ENCODE peak calls at places on chromosomes 2 and 18, in seven cellular contexts. One of them, this sample, is unnamed.
A peak's percentile ranks its signal among the peaks of the same experiment; 100 is the strongest.

GRCh38 chr2:224134003-224134734 is 95.1 kb upstream of the SERPINE2 start:
- DNase-seq in AG04450: no peak
- DNase-seq in GM10248: no peak
- DNase-seq in Panc1: no peak
- DNase-seq in stomach: no peak
- DNase-seq in left ventricle myocardium inferior: no peak
- DNase-seq in cardiac fibroblast: no peak
- DNase-seq in this sample: no peak

GRCh38 chr2:120576509-120577474 is 158.9 kb upstream of the GLI2 start:
- DNase-seq in AG04450: no peak
- DNase-seq in GM10248: no peak
- DNase-seq in Panc1: no peak
- DNase-seq in stomach: peak; percentile 39
- DNase-seq in left ventricle myocardium inferior: peak; percentile 54
- DNase-seq in cardiac fibroblast: peak; percentile 82
- DNase-seq in this sample: no peak

GRCh38 chr2:222561817-222562424 is 94.0 kb downstream of the FARSB start:
- DNase-seq in AG04450: no peak
- DNase-seq in GM10248: peak; percentile 73
- DNase-seq in Panc1: peak; percentile 43
- DNase-seq in stomach: peak; percentile 40
- DNase-seq in left ventricle myocardium inferior: no peak
- DNase-seq in cardiac fibroblast: peak; percentile 79
- DNase-seq in this sample: peak; percentile 78

GRCh38 chr18:48678237-48679115 is 139.6 kb downstream of the CTIF start:
- DNase-seq in AG04450: no peak
- DNase-seq in GM10248: no peak
- DNase-seq in Panc1: no peak
- DNase-seq in stomach: no peak
- DNase-seq in left ventricle myocardium inferior: no peak
- DNase-seq in cardiac fibroblast: no peak
- DNase-seq in this sample: no peak

GRCh38 chr2:190344275-190344827 is 962 bp downstream of the INPP1 start:
- DNase-seq in AG04450: no peak
- DNase-seq in GM10248: peak; percentile 70
- DNase-seq in Panc1: peak; percentile 32
- DNase-seq in stomach: peak; percentile 48
- DNase-seq in left ventricle myocardium inferior: peak; percentile 47
- DNase-seq in cardiac fibroblast: peak; percentile 26
- DNase-seq in this sample: peak; percentile 59

GRCh38 chr2:233331536-233331935 is 22.8 kb upstream of the DGKD start:
- DNase-seq in AG04450: no peak
- DNase-seq in GM10248: peak; percentile 66
- DNase-seq in Panc1: no peak
- DNase-seq in stomach: peak; percentile 60
- DNase-seq in left ventricle myocardium inferior: peak; percentile 55
- DNase-seq in cardiac fibroblast: no peak
- DNase-seq in this sample: no peak

GRCh38 chr2:150133623-150134022 is 353.8 kb downstream of the RND3 start:
- DNase-seq in AG04450: no peak
- DNase-seq in GM10248: peak; percentile 13
- DNase-seq in Panc1: peak; percentile 87
- DNase-seq in stomach: no peak
- DNase-seq in left ventricle myocardium inferior: no peak
- DNase-seq in cardiac fibroblast: peak; percentile 78
- DNase-seq in this sample: peak; percentile 95

GRCh38 chr2:54206596-54206995 is 49.4 kb downstream of the TSPYL6 start:
- DNase-seq in AG04450: no peak
- DNase-seq in GM10248: peak; percentile 27
- DNase-seq in Panc1: peak; percentile 13
- DNase-seq in stomach: no peak
- DNase-seq in left ventricle myocardium inferior: no peak
- DNase-seq in cardiac fibroblast: peak; percentile 68
- DNase-seq in this sample: peak; percentile 55

GRCh38 chr2:55026202-55026601 is 24.0 kb downstream of the RTN4 start:
- DNase-seq in AG04450: no peak
- DNase-seq in GM10248: no peak
- DNase-seq in Panc1: no peak
- DNase-seq in stomach: no peak
- DNase-seq in left ventricle myocardium inferior: no peak
- DNase-seq in cardiac fibroblast: peak; percentile 66
- DNase-seq in this sample: peak; percentile 57

GRCh38 chr2:54348672-54349071 is 92.6 kb upstream of the TSPYL6 start:
- DNase-seq in AG04450: no peak
- DNase-seq in GM10248: no peak
- DNase-seq in Panc1: no peak
- DNase-seq in stomach: no peak
- DNase-seq in left ventricle myocardium inferior: no peak
- DNase-seq in cardiac fibroblast: peak; percentile 76
- DNase-seq in this sample: no peak

GRCh38 chr2:10269711-10270610 is 32.7 kb upstream of the HPCAL1 start:
- DNase-seq in AG04450: no peak
- DNase-seq in GM10248: no peak
- DNase-seq in Panc1: no peak
- DNase-seq in stomach: peak; percentile 86
- DNase-seq in left ventricle myocardium inferior: no peak
- DNase-seq in cardiac fibroblast: no peak
- DNase-seq in this sample: no peak

GRCh38 chr2:240249423-240250149 is 109.1 kb upstream of the OTOS start:
- DNase-seq in AG04450: no peak
- DNase-seq in GM10248: no peak
- DNase-seq in Panc1: no peak
- DNase-seq in stomach: peak; percentile 20
- DNase-seq in left ventricle myocardium inferior: no peak
- DNase-seq in cardiac fibroblast: no peak
- DNase-seq in this sample: no peak

GRCh38 chr2:221492606-221493005 is 79.5 kb downstream of the EPHA4 start:
- DNase-seq in AG04450: no peak
- DNase-seq in GM10248: no peak
- DNase-seq in Panc1: no peak
- DNase-seq in stomach: no peak
- DNase-seq in left ventricle myocardium inferior: no peak
- DNase-seq in cardiac fibroblast: peak; percentile 36
- DNase-seq in this sample: no peak

GRCh38 chr18:7740815-7741214 is 173.7 kb downstream of the PTPRM start:
- DNase-seq in AG04450: no peak
- DNase-seq in GM10248: no peak
- DNase-seq in Panc1: no peak
- DNase-seq in stomach: no peak
- DNase-seq in left ventricle myocardium inferior: no peak
- DNase-seq in cardiac fibroblast: no peak
- DNase-seq in this sample: no peak

GRCh38 chr18:3722662-3723433 is 272.9 kb downstream of the TGIF1 start:
- DNase-seq in AG04450: peak; percentile 86
- DNase-seq in GM10248: no peak
- DNase-seq in Panc1: no peak
- DNase-seq in stomach: no peak
- DNase-seq in left ventricle myocardium inferior: no peak
- DNase-seq in cardiac fibroblast: no peak
- DNase-seq in this sample: no peak

GRCh38 chr2:215874418-215874817 is 138.9 kb downstream of the MREG start:
- DNase-seq in AG04450: no peak
- DNase-seq in GM10248: no peak
- DNase-seq in Panc1: no peak
- DNase-seq in stomach: no peak
- DNase-seq in left ventricle myocardium inferior: no peak
- DNase-seq in cardiac fibroblast: no peak
- DNase-seq in this sample: no peak

GRCh38 chr2:215868886-215869285 is 144.5 kb downstream of the MREG start:
- DNase-seq in AG04450: no peak
- DNase-seq in GM10248: no peak
- DNase-seq in Panc1: no peak
- DNase-seq in stomach: no peak
- DNase-seq in left ventricle myocardium inferior: no peak
- DNase-seq in cardiac fibroblast: no peak
- DNase-seq in this sample: no peak

GRCh38 chr2:215866594-215866993 is 146.8 kb downstream of the MREG start:
- DNase-seq in AG04450: no peak
- DNase-seq in GM10248: no peak
- DNase-seq in Panc1: no peak
- DNase-seq in stomach: no peak
- DNase-seq in left ventricle myocardium inferior: no peak
- DNase-seq in cardiac fibroblast: no peak
- DNase-seq in this sample: no peak

GRCh38 chr2:215870088-215870490 is 143.3 kb downstream of the MREG start:
- DNase-seq in AG04450: no peak
- DNase-seq in GM10248: no peak
- DNase-seq in Panc1: no peak
- DNase-seq in stomach: no peak
- DNase-seq in left ventricle myocardium inferior: no peak
- DNase-seq in cardiac fibroblast: peak; percentile 80
- DNase-seq in this sample: peak; percentile 81

DNA sequence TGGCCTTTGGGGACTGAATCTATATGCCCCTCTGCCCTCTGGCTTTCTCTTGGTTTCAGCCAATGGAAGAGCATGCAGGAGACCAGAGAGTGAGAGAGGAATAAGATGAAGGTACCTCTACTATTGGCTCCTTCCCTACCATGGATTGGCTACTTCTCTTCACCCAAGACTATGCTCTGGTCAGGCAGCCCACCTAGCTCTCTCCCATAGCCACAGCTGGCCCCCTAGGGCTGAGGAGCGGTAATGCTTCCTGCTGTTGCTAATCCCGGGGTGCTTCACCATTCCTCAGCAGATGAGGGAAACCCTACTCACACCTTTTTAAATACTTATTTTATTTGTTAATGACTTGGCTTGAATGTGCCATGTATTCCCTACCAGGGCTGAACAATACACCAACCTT is 142.4 kb downstream of the MREG start:
- DNase-seq in AG04450: no peak
- DNase-seq in GM10248: no peak
- DNase-seq in Panc1: no peak
- DNase-seq in stomach: no peak
- DNase-seq in left ventricle myocardium inferior: no peak
- DNase-seq in cardiac fibroblast: no peak
- DNase-seq in this sample: peak; percentile 34
- TF ChIP-seq CTCF in AG04450: peak; percentile 34
- TF ChIP-seq CTCF in GM10248: peak; percentile 25
- TF ChIP-seq CTCF in Panc1: peak; percentile 43
- TF ChIP-seq CTCF in stomach: no peak
- TF ChIP-seq CTCF in left ventricle myocardium inferior: peak; percentile 20
- TF ChIP-seq CTCF in cardiac fibroblast: peak; percentile 45
- TF ChIP-seq CTCF in this sample: peak; percentile 30

GRCh38 chr2:236022128-236022527 is 146.1 kb downstream of the GBX2 start:
- DNase-seq in AG04450: no peak
- DNase-seq in GM10248: no peak
- DNase-seq in Panc1: no peak
- DNase-seq in stomach: no peak
- DNase-seq in left ventricle myocardium inferior: no peak
- DNase-seq in cardiac fibroblast: no peak
- DNase-seq in this sample: no peak

GRCh38 chr2:236017446-236017845 is 150.7 kb downstream of the GBX2 start:
- DNase-seq in AG04450: no peak
- DNase-seq in GM10248: no peak
- DNase-seq in Panc1: no peak
- DNase-seq in stomach: no peak
- DNase-seq in left ventricle myocardium inferior: no peak
- DNase-seq in cardiac fibroblast: no peak
- DNase-seq in this sample: no peak

GRCh38 chr2:236021497-236022057 is 146.6 kb downstream of the GBX2 start:
- DNase-seq in AG04450: no peak
- DNase-seq in GM10248: no peak
- DNase-seq in Panc1: no peak
- DNase-seq in stomach: no peak
- DNase-seq in left ventricle myocardium inferior: no peak
- DNase-seq in cardiac fibroblast: no peak
- DNase-seq in this sample: no peak

GRCh38 chr2:236016496-236016895 is 151.7 kb downstream of the GBX2 start:
- DNase-seq in AG04450: no peak
- DNase-seq in GM10248: no peak
- DNase-seq in Panc1: no peak
- DNase-seq in stomach: no peak
- DNase-seq in left ventricle myocardium inferior: no peak
- DNase-seq in cardiac fibroblast: no peak
- DNase-seq in this sample: no peak

DNA sequence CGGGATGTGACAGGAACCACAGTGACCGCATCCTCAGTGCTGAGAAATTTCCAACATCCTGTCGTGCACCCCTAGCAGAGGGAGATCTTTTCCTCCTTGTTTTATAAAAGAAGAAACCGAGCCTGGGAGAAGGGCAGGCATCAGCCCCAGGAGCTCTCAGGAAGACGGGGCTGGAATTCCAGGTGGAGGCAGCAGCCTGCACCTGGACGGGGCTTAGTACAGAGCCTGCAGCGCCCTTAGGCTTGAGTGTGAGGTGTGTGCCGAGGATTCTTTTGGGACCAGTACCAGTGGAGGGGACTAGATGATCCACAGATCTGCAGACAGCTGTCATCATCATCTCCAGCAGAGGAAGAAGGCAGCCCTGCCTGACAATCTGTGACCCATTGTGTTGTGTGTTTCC is 148.8 kb downstream of the GBX2 start:
- DNase-seq in AG04450: no peak
- DNase-seq in GM10248: no peak
- DNase-seq in Panc1: no peak
- DNase-seq in stomach: no peak
- DNase-seq in left ventricle myocardium inferior: no peak
- DNase-seq in cardiac fibroblast: no peak
- DNase-seq in this sample: no peak
- TF ChIP-seq CTCF in AG04450: no peak
- TF ChIP-seq CTCF in GM10248: no peak
- TF ChIP-seq CTCF in Panc1: no peak
- TF ChIP-seq CTCF in stomach: no peak
- TF ChIP-seq CTCF in left ventricle myocardium inferior: no peak
- TF ChIP-seq CTCF in cardiac fibroblast: no peak
- TF ChIP-seq CTCF in this sample: no peak

DNA sequence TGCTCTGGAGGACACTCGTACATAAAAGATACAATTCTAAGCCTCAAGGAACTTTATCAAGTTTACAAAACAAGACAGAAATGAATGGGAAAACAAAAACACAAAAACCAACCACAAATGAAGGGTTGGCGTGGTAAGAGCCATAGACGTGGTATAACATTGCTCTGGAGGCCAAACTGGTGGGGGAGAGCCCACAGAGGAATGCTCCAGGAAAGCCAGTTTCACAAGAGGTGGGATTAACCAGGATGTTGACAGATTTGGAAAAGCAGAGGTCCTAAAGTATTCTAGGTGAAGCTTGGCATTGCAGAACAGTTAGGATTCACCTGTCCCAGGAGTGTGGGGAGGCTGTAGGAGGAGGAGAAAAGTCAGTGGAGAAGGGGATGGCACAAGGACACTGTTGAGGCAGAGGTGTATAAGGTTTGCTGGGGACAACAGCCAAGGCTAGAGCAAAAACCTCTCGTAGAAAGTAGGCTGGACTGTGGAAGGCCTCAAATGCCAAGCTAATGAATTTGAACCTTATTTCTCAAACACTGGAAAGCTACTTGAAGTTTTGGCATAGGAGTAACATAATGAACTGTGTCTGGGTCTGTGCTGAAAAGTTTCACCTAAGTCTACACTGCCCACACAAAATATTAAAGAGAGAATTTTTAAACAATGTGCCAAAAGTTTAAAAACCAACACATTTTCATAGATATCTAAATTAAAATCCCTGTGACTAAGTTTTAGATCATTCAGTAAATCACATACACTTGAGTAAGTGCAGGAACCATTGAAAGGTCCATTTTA is 135.0 kb downstream of the THADA start:
- DNase-seq in AG04450: no peak
- DNase-seq in GM10248: no peak
- DNase-seq in Panc1: no peak
- DNase-seq in stomach: no peak
- DNase-seq in left ventricle myocardium inferior: no peak
- DNase-seq in cardiac fibroblast: no peak
- DNase-seq in this sample: no peak
- TF ChIP-seq CTCF in AG04450: no peak
- TF ChIP-seq CTCF in GM10248: no peak
- TF ChIP-seq CTCF in Panc1: no peak
- TF ChIP-seq CTCF in stomach: no peak
- TF ChIP-seq CTCF in left ventricle myocardium inferior: no peak
- TF ChIP-seq CTCF in cardiac fibroblast: no peak
- TF ChIP-seq CTCF in this sample: no peak

GRCh38 chr2:73282924-73283544 is 1.2 kb downstream of the FBXO41 start:
- DNase-seq in AG04450: no peak
- DNase-seq in GM10248: no peak
- DNase-seq in Panc1: no peak
- DNase-seq in stomach: no peak
- DNase-seq in left ventricle myocardium inferior: no peak
- DNase-seq in cardiac fibroblast: no peak
- DNase-seq in this sample: no peak
- TF ChIP-seq CTCF in AG04450: no peak
- TF ChIP-seq CTCF in GM10248: no peak
- TF ChIP-seq CTCF in Panc1: no peak
- TF ChIP-seq CTCF in stomach: no peak
- TF ChIP-seq CTCF in left ventricle myocardium inferior: no peak
- TF ChIP-seq CTCF in cardiac fibroblast: no peak
- TF ChIP-seq CTCF in this sample: no peak

This sample was measured in MCF 10A.